ENCODE peak calls at places on chromosomes 11 and 22, in eight cellular contexts. H is astrocyte of the spinal cord, T is prostate gland, N is cardiac muscle cell, R is spleen, J is fibroblast of pulmonary artery, X is brain microvascular endothelial cell, C is upper lobe of right lung. V is an unnamed sample.

GRCh38 chr11:72238040-72238450 is 5.9 kb downstream of the PHOX2A start:
- DNase-seq in H (peak; percentile 67), T (no peak), N (peak; percentile 77), R (peak; percentile 81), J (peak; percentile 74), X (peak; percentile 52), C (peak; percentile 86), V (peak; percentile 19)

GRCh38 chr11:134360050-134360835 is 28.5 kb downstream of the GLB1L2 start:
- DNase-seq in H (peak; percentile 43), T (peak; percentile 70), N (peak; percentile 78), R (peak; percentile 89), J (peak; percentile 63), X (peak; percentile 72), C (peak; percentile 91), V (peak; percentile 48)

GRCh38 chr11:75602916-75603315 is 40.9 kb downstream of the SERPINH1 start:
- DNase-seq in H (peak; percentile 52), T (no peak), N (peak; percentile 60), R (no peak), J (no peak), X (peak; percentile 45), C (no peak), V (no peak)

GRCh38 chr11:47616726-47617416 is 22.7 kb upstream of the C1QTNF4 start:
- DNase-seq in H (peak; percentile 82), T (no peak), N (peak; percentile 89), R (no peak), J (peak; percentile 87), X (peak; percentile 75), C (no peak), V (no peak)

GRCh38 chr22:44449061-44449682 is 48.9 kb downstream of the RTL6 start:
- DNase-seq in H (peak; percentile 86), T (no peak), N (peak; percentile 88), R (peak; percentile 34), J (peak; percentile 86), X (peak; percentile 75), C (peak; percentile 32), V (no peak)

GRCh38 chr22:50276143-50276542 is 6.0 kb upstream of the MAPK11 start:
- DNase-seq in H (peak; percentile 49), T (peak; percentile 57), N (peak; percentile 72), R (peak; percentile 87), J (peak; percentile 67), X (no peak), C (peak; percentile 92), V (peak; percentile 51)

GRCh38 chr11:122696662-122697061 is 41.1 kb downstream of the UBASH3B start:
- DNase-seq in H (no peak), T (no peak), N (no peak), R (peak; percentile 82), J (no peak), X (no peak), C (no peak), V (peak; percentile 64)

GRCh38 chr11:123729602-123730001 is 11.9 kb downstream of the ZNF202 start:
- DNase-seq in H (no peak), T (no peak), N (no peak), R (no peak), J (no peak), X (no peak), C (no peak), V (no peak)

GRCh38 chr11:126332221-126332711 is 23.2 kb upstream of the ST3GAL4 start:
- DNase-seq in H (peak; percentile 83), T (no peak), N (peak; percentile 83), R (peak; percentile 74), J (peak; percentile 82), X (peak; percentile 84), C (peak; percentile 40), V (no peak)

GRCh38 chr11:107590460-107591097 is 368 bp upstream of the ELMOD1 start:
- DNase-seq in H (no peak), T (no peak), N (no peak), R (no peak), J (no peak), X (no peak), C (no peak), V (no peak)

GRCh38 chr11:66851251-66851620 is 5.6 kb upstream of the LRFN4 start:
- DNase-seq in H (no peak), T (no peak), N (no peak), R (peak; percentile 41), J (no peak), X (no peak), C (no peak), V (no peak)

GRCh38 chr22:22583030-22583429 is 24.0 kb upstream of the PRAME start:
- DNase-seq in H (no peak), T (no peak), N (no peak), R (no peak), J (no peak), X (no peak), C (no peak), V (no peak)

GRCh38 chr11:65782816-65783228 is 2.0 kb upstream of the AP5B1 start:
- DNase-seq in H (no peak), T (no peak), N (no peak), R (no peak), J (no peak), X (no peak), C (peak; percentile 66), V (no peak)

GRCh38 chr11:108718466-108718865 is 53.6 kb downstream of the DDX10 start:
- DNase-seq in H (no peak), T (no peak), N (no peak), R (no peak), J (no peak), X (no peak), C (no peak), V (no peak)

GRCh38 chr11:13335319-13335718 is 57.7 kb downstream of the BMAL1 start:
- DNase-seq in H (peak; percentile 62), T (peak; percentile 27), N (peak; percentile 81), R (no peak), J (peak; percentile 78), X (peak; percentile 82), C (no peak), V (peak; percentile 54)

GRCh38 chr22:41157083-41157482 is 48.0 kb upstream of the L3MBTL2 start:
- DNase-seq in H (no peak), T (no peak), N (no peak), R (no peak), J (no peak), X (no peak), C (no peak), V (no peak)

GRCh38 chr11:126159719-126160344 is 51.6 kb downstream of the RPUSD4 start:
- DNase-seq in H (no peak), T (no peak), N (no peak), R (peak; percentile 49), J (no peak), X (no peak), C (no peak), V (no peak)

GRCh38 chr11:19756675-19757475 is 44.2 kb downstream of the NAV2 start:
- DNase-seq in H (no peak), T (no peak), N (peak; percentile 52), R (no peak), J (peak; percentile 23), X (peak; percentile 14), C (no peak), V (no peak)

GRCh38 chr11:75328426-75329277 is 22.8 kb downstream of the ARRB1 start:
- DNase-seq in H (peak; percentile 61), T (peak; percentile 82), N (peak; percentile 84), R (peak; percentile 83), J (peak; percentile 82), X (peak; percentile 59), C (peak; percentile 89), V (peak; percentile 11)

DNA sequence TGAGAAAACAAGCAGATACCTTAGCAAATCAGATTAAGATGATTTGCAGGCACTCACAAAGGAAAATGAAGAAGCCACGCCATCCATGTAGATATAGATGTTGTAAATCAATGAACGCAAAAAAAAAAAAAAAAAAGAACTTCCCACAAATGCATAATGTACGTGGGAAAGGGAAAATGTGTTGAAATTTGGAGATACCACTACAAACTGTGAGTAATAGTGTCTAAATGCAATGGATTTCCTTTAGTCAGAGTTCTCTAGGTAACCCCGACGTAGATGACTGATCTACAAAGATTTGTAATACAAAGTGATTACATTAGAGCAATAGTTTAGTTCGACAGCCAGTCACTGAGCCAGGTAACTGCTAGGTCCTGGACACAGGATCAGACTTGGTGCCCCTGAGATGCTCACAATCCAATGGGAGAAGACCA is 785 bp upstream of the ANKRD54 start:
- DNase-seq in H (no peak), T (no peak), N (peak; percentile 10), R (no peak), J (no peak), X (no peak), C (no peak), V (no peak)
- H3K4me3 ChIP-seq in H (peak overlapping the region; percentile 48), T (peak overlapping the region; percentile 89), N (peak overlapping the region; percentile 35), R (peak overlapping the region; percentile 80), J (peak overlapping the region; percentile 77), X (peak overlapping the region; percentile 71), C (peak overlapping the region; percentile 73), V (peak overlapping the region; percentile 72)

GRCh38 chr11:64723907-64724862 is 1.2 kb upstream of the NRXN2 start:
- DNase-seq in H (no peak), T (no peak), N (no peak), R (peak; percentile 56), J (no peak), X (no peak), C (peak; percentile 21), V (no peak)
- H3K4me3 ChIP-seq in H (no peak overlapping the region), T (no peak overlapping the region), N (no peak overlapping the region), R (peak overlapping the region; percentile 76), J (no peak overlapping the region), X (no peak overlapping the region), C (no peak overlapping the region), V (no peak overlapping the region)

GRCh38 chr22:31248138-31248745 is 36.1 kb downstream of the LIMK2 start:
- DNase-seq in H (peak; percentile 94), T (peak; percentile 96), N (peak; percentile 94), R (peak; percentile 89), J (peak; percentile 94), X (peak; percentile 94), C (peak; percentile 85), V (peak; percentile 58)
- H3K4me3 ChIP-seq in H (peak overlapping the region; percentile 70), T (peak overlapping the region; percentile 59), N (peak overlapping the region; percentile 21), R (peak overlapping the region; percentile 39), J (peak overlapping the region; percentile 65), X (peak overlapping the region; percentile 68), C (peak overlapping the region; percentile 62), V (peak overlapping the region; percentile 4)

GRCh38 chr11:59754859-59755700 is at the start of gene STX3:
- DNase-seq in H (peak; percentile 58), T (peak; percentile 73), N (peak; percentile 70), R (peak; percentile 94), J (peak; percentile 73), X (peak; percentile 40), C (peak; percentile 93), V (peak; percentile 60)

GRCh38 chr11:59755701-59756495 is 722 bp downstream of the STX3 start:
- DNase-seq in H (peak; percentile 67), T (peak; percentile 81), N (peak; percentile 80), R (peak; percentile 93), J (peak; percentile 80), X (peak; percentile 70), C (peak; percentile 91), V (peak; percentile 42)

GRCh38 chr11:59756845-59757244 is 1.7 kb downstream of the STX3 start:
- DNase-seq in H (peak; percentile 5), T (peak; percentile 56), N (no peak), R (peak; percentile 76), J (peak; percentile 21), X (peak; percentile 23), C (no peak), V (no peak)

GRCh38 chr11:59754494-59754858 is 700 bp upstream of the STX3 start:
- DNase-seq in H (peak; percentile 29), T (peak; percentile 7), N (no peak), R (peak; percentile 85), J (no peak), X (no peak), C (no peak), V (no peak)

DNA sequence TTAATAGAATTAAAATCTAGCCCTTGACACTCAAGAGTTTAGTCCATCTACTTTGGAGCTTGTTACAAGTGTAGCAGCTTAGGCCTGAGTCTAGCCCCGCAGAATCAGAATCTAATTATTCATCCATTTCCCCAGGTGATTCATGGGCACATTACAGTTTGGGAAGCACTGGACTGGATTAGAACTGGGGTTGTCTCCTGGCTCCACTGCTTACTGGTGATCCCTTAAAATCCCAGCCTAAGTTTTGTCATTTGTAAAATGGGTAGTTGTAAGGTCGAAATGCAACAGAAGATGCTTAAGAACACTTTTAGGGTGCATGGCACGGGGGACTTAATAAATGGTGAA is 1.3 kb downstream of the STX3 start:
- DNase-seq in H (no peak), T (no peak), N (no peak), R (no peak), J (peak; percentile 8), X (peak; percentile 25), C (no peak), V (no peak)
- H3K4me3 ChIP-seq in H (no peak overlapping the region), T (no peak overlapping the region), N (no peak overlapping the region), R (peak overlapping the region; percentile 79), J (peak overlapping the region; percentile 87), X (peak overlapping the region; percentile 88), C (peak overlapping the region; percentile 95), V (no peak overlapping the region)

V was measured in effector memory CD4-positive, alpha-beta T cell.